ENCODE peak calls at places on chromosomes 1 and 21, in seven cellular contexts. Q, V, O, I, E, S and K are unnamed samples.

GRCh38 chr1:52520149-52520548 is 32.7 kb downstream of the TUT4 start:
- DNase-seq in I (no peak), S (no peak), O (no peak), V (no peak), E (no peak), Q (no peak), K (no peak)

GRCh38 chr1:1876335-1876935 is 14.5 kb downstream of the GNB1 start:
- DNase-seq in S (no peak), Q (no peak), V (no peak), O (no peak), I (no peak), E (no peak), K (no peak)

GRCh38 chr1:77282866-77283539 is 1.2 kb downstream of the AK5 start:
- DNase-seq in V (no peak), I (no peak), E (no peak), S (no peak), O (no peak), Q (no peak), K (no peak)

GRCh38 chr21:45102391-45102932 is 28.1 kb downstream of the ADARB1 start:
- DNase-seq in Q (no peak), O (no peak), E (no peak), V (peak; percentile 38), S (no peak), I (no peak), K (no peak)

GRCh38 chr1:33176362-33176850 is 5.4 kb downstream of the TRIM62 start:
- DNase-seq in I (peak; percentile 84), O (no peak), V (no peak), Q (no peak), S (peak; percentile 59), E (no peak), K (no peak)

GRCh38 chr1:26122988-26123973 is 11.7 kb downstream of the PDIK1L start:
- DNase-seq in E (no peak), V (no peak), O (no peak), I (peak; percentile 20), S (no peak), Q (no peak), K (peak; percentile 37)

GRCh38 chr1:33381979-33382378 is 48.9 kb downstream of the PHC2 start:
- DNase-seq in E (no peak), V (no peak), O (no peak), S (no peak), Q (no peak), I (peak; percentile 7), K (no peak)

GRCh38 chr1:65791860-65792670 is 630 bp upstream of the PDE4B start:
- DNase-seq in Q (no peak), E (no peak), V (no peak), O (no peak), I (no peak), S (peak; percentile 2), K (no peak)

GRCh38 chr1:4657920-4658585 is 3.6 kb downstream of the AJAP1 start:
- DNase-seq in O (no peak), I (no peak), S (no peak), E (no peak), V (no peak), Q (no peak), K (no peak)

GRCh38 chr1:95154096-95154495 is 36.9 kb downstream of the TLCD4 start:
- DNase-seq in S (no peak), O (no peak), I (no peak), V (no peak), Q (no peak), E (no peak), K (no peak)

GRCh38 chr21:45366931-45367401 is 38.0 kb upstream of the COL18A1 start:
- DNase-seq in Q (no peak), S (peak; percentile 75), V (peak; percentile 50), E (no peak), O (no peak), I (peak; percentile 79), K (no peak)

GRCh38 chr1:89104687-89105086 is 21.2 kb downstream of the GBP2 start:
- DNase-seq in I (no peak), S (no peak), Q (no peak), E (no peak), O (no peak), V (no peak), K (no peak)

GRCh38 chr21:45290948-45291612 is 3.4 kb upstream of the POFUT2 start:
- DNase-seq in E (no peak), Q (no peak), V (peak; percentile 26), O (no peak), I (peak; percentile 66), S (peak; percentile 48), K (no peak)

GRCh38 chr1:6094246-6094645 is 48.6 kb downstream of the KCNAB2 start:
- DNase-seq in I (no peak), E (no peak), Q (no peak), V (no peak), S (no peak), O (no peak), K (no peak)

GRCh38 chr1:98046031-98046641 is 125.3 kb upstream of the DPYD start:
- DNase-seq in V (no peak), Q (no peak), E (no peak), S (peak; percentile 71), I (peak; percentile 20), O (no peak), K (peak; percentile 35)

GRCh38 chr1:119027759-119028158 is 39.6 kb upstream of the TBX15 start:
- DNase-seq in Q (no peak), V (no peak), S (no peak), E (no peak), I (no peak), O (no peak), K (no peak)

GRCh38 chr1:15328785-15329480 is 80.8 kb upstream of the EFHD2 start:
- DNase-seq in O (no peak), V (peak; percentile 63), Q (no peak), I (peak; percentile 73), S (no peak), E (peak; percentile 48), K (no peak)

DNA sequence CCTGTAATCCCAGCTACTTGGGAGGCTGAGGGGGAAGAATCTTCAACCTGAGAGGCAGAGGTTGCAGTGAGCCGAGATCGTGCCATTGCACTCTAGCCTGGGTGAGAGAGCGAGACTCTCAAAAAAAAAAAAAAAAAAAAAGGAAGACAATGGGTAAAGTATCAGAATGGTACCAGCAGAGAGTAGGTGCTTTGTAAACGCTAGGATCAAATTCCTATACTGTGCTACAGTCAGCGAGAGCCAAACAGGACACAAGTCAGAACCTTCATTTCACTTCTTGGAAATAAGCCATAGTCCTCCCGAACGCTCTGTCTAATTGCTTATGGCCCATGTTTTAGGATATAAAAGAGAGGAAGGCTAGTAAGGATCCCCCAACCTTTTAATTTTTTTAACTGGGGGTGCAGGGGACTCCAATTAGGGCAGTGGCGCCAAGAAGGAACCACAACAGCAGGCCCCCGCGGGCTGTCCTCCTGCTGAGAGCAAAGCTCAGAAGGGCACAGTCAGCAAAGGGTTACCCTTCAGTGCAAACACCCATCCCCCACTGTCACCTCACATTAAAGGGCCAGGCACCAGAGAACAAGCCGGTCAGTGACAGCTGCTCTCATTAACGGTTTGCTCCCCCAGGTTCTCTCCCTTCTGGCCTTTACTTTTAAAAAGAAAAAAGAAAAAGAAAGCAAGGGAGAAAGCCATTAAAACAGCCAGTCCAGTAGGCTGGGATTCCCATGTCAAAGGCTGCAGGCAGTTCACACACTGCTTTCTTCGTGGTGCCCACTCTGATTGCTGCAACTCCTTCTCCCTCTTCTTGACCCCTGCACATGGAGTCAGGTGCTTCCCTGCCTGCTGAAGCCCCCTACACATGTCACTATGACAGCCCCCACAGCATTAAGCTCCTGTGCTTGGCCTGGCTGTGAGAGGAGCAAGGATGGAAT is 69.4 kb downstream of the PLPP3 start:
- DNase-seq in E (no peak), O (no peak), S (no peak), I (no peak), Q (no peak), V (no peak), K (no peak)
- H3K4me3 ChIP-seq in E (no peak overlapping the region), O (no peak overlapping the region), S (no peak overlapping the region), I (no peak overlapping the region), Q (no peak overlapping the region), V (no peak overlapping the region), K (no peak overlapping the region)

DNA sequence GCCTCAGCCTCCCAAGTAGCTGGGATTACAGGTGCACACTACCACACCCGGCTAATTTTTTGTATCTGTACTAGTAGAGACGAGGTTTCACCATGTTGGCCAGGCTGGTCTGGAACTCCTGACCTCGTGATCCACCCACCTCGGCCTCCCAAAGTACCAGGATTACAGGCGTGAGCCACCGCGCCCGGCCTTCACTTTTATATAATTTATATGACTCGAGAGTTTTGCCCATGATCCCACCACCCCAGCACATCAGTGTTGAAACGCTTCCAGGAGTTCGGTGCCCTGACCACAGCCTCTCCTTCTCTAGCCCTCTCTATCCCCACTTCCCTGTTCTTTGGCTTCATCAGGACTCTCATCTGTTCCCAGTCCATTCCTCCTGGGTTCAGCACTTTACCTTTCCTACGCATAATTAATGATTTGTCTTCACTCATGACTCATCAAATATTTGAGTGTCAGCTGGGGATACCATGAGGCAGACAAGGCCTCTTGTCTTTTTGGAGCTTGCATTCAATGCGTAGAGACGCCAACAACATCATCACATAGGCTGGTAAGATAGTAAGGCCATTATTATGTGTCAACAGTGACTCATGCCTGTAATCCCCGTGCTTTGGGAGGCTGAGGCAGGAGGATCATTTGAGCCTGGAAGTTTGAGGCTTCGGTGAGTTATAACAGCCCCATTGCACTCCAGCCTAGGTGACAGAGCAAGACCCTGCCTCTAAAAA is 1.4 kb downstream of the PMF1 start:
- DNase-seq in I (no peak), O (no peak), E (no peak), V (no peak), S (no peak), Q (no peak), K (no peak)
- H3K4me3 ChIP-seq in I (no peak overlapping the region), O (no peak overlapping the region), E (peak overlapping the region; percentile 73), V (peak overlapping the region; percentile 62), S (peak overlapping the region; percentile 96), Q (peak overlapping the region; percentile 9), K (peak overlapping the region; percentile 88)

GRCh38 chr21:41932576-41933258 is 21.1 kb downstream of the C2CD2 start:
- DNase-seq in Q (no peak), I (peak; percentile 91), V (no peak), S (peak; percentile 24), E (no peak), O (no peak), K (no peak)

GRCh38 chr21:41931041-41931451 is 22.8 kb downstream of the C2CD2 start:
- DNase-seq in Q (no peak), O (no peak), V (no peak), E (no peak), S (no peak), I (no peak), K (no peak)

GRCh38 chr21:41933259-41934079 is 20.3 kb downstream of the C2CD2 start:
- DNase-seq in O (no peak), V (no peak), Q (no peak), S (no peak), I (peak; percentile 60), E (no peak), K (no peak)

GRCh38 chr21:41929248-41929647 is 24.6 kb downstream of the C2CD2 start:
- DNase-seq in I (no peak), S (no peak), V (no peak), E (no peak), Q (no peak), O (no peak), K (no peak)

DNA sequence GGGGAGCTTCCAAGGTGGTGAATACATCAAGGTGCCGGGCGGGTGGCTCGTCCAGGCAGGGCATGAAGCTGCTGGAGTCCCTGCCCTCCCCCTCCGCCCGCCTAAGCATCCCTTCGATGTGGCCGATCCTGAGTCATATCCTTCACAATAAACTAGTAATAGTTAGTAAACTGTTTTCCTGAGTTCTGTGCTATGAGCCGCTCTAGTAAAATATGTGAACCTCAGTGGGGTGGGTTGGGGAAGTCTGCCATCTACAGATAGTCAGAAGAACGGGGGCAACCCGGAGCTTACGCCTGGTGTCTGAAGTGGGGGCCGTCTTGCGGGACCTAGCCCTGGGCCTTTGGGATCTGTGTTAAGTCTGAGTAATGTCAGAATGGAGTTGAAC is 21.6 kb downstream of the C2CD2 start:
- DNase-seq in E (no peak), V (no peak), I (peak; percentile 73), Q (no peak), O (no peak), S (no peak), K (no peak)
- H3K4me3 ChIP-seq in E (no peak overlapping the region), V (no peak overlapping the region), I (no peak overlapping the region), Q (no peak overlapping the region), O (no peak overlapping the region), S (no peak overlapping the region), K (no peak overlapping the region)

GRCh38 chr1:2927995-2928732 is 93.1 kb upstream of the ACTRT2 start:
- DNase-seq in Q (no peak), I (no peak), V (no peak), O (no peak), S (no peak), E (no peak), K (no peak)
- H3K4me3 ChIP-seq in Q (no peak overlapping the region), I (no peak overlapping the region), V (no peak overlapping the region), O (no peak overlapping the region), S (no peak overlapping the region), E (no peak overlapping the region), K (no peak overlapping the region)